ENCODE peak calls at places on chromosomes 2 and 18, in five cellular contexts. R is iris pigment epithelial cell, W is T-helper 9 cell, M is ureter, L is HepG2. C is an unnamed sample.

GRCh38 chr18:13574761-13575160 is 151.6 kb downstream of the FAM210A start:
- DNase-seq in R (no peak), W (no peak), M (no peak), L (no peak), C (no peak)

GRCh38 chr2:241241669-241242068 is 53.2 kb downstream of the ANO7 start:
- DNase-seq in R (peak), W (no peak), M (no peak), L (no peak), C (no peak)

GRCh38 chr18:57998461-57998860 is 45.6 kb upstream of the NEDD4L start:
- DNase-seq in R (peak), W (no peak), M (no peak), L (peak), C (no peak)

GRCh38 chr2:9972621-9973445 is 21.3 kb downstream of the GRHL1 start:
- DNase-seq in R (peak), W (no peak), M (no peak), L (no peak), C (peak)

GRCh38 chr18:62210138-62210537 is 23.1 kb downstream of the RELCH start:
- DNase-seq in R (no peak), W (no peak), M (no peak), L (no peak), C (no peak)

GRCh38 chr2:212177724-212178123 is 360.9 kb downstream of the ERBB4 start:
- DNase-seq in R (peak), W (no peak), M (no peak), L (peak), C (no peak)

GRCh38 chr2:197008229-197008628 is 81.7 kb upstream of the PGAP1 start:
- DNase-seq in R (peak), W (no peak), M (no peak), L (no peak), C (no peak)

GRCh38 chr2:36413218-36413617 is 57.6 kb downstream of the CRIM1 start:
- DNase-seq in R (peak), W (no peak), M (no peak), L (peak), C (no peak)

GRCh38 chr18:1657888-1658287 is 753.2 kb downstream of the ADCYAP1 start:
- DNase-seq in R (no peak), W (no peak), M (no peak), L (no peak), C (no peak)

GRCh38 chr2:46422717-46423394 is 56.5 kb upstream of the TMEM247 start:
- DNase-seq in R (no peak), W (no peak), M (no peak), L (no peak), C (no peak)

GRCh38 chr2:147348886-147349285 is 495.9 kb upstream of the ACVR2A start:
- DNase-seq in R (no peak), W (no peak), M (no peak), L (no peak), C (no peak)

GRCh38 chr2:191691016-191691725 is 13.2 kb downstream of the NABP1 start:
- DNase-seq in R (peak), W (no peak), M (peak), L (peak), C (no peak)

GRCh38 chr2:204550738-204551137 is 5.5 kb downstream of the PARD3B start:
- DNase-seq in R (peak), W (no peak), M (no peak), L (no peak), C (no peak)

GRCh38 chr18:75248426-75249191 is 38.0 kb downstream of the TSHZ1 start:
- DNase-seq in R (no peak), W (no peak), M (no peak), L (no peak), C (no peak)

GRCh38 chr18:78790960-78791359 is 188.7 kb upstream of the SALL3 start:
- DNase-seq in R (no peak), W (no peak), M (no peak), L (no peak), C (no peak)

GRCh38 chr18:12946549-12947354 is 1.1 kb upstream of the SEH1L start:
- DNase-seq in R (peak), W (no peak), M (peak), L (peak), C (peak)

GRCh38 chr2:204967199-204967995 is 422.1 kb downstream of the PARD3B start:
- DNase-seq in R (no peak), W (peak), M (no peak), L (no peak), C (no peak)

GRCh38 chr18:71673954-71674353 is 870.2 kb downstream of the CBLN2 start:
- DNase-seq in R (no peak), W (no peak), M (no peak), L (no peak), C (no peak)

GRCh38 chr2:51165534-51166260 is 133.8 kb upstream of the NRXN1 start:
- DNase-seq in R (peak), W (no peak), M (no peak), L (no peak), C (no peak)

GRCh38 chr2:184599054-184599874 is 935 bp downstream of the ZNF804A start:
- DNase-seq in R (peak), W (no peak), M (no peak), L (no peak), C (no peak)

GRCh38 chr2:232984451-232985207 is 28.4 kb downstream of the NGEF start:
- DNase-seq in R (no peak), W (no peak), M (peak), L (no peak), C (peak)

GRCh38 chr2:46954951-46955571 is 39.5 kb upstream of the MCFD2 start:
- DNase-seq in R (peak), W (no peak), M (peak), L (peak), C (peak)

GRCh38 chr2:11584530-11585056 is 50.7 kb downstream of the GREB1 start:
- DNase-seq in R (no peak), W (no peak), M (no peak), L (no peak), C (no peak)

GRCh38 chr2:161307676-161308075 is 549 bp upstream of the PSMD14 start:
- DNase-seq in R (no peak), W (no peak), M (no peak), L (no peak), C (no peak)

GRCh38 chr2:193542762-193543161 is 1348.0 kb upstream of the TMEFF2 start:
- DNase-seq in R (no peak), W (no peak), M (no peak), L (no peak), C (no peak)

GRCh38 chr2:178951266-178952006 is 98.5 kb downstream of the CCDC141 start:
- DNase-seq in R (no peak), W (no peak), M (no peak), L (no peak), C (no peak)

C was measured in left lobe of liver.